ENCODE peak calls at places on chromosomes 6 and 20, in four cellular contexts. One of them, this sample, is unnamed.

GRCh38 chr20:856361-856775 is 22.9 kb downstream of the FAM110A start:
- DNase-seq in fibroblast of lung: peak; percentile 85
- DNase-seq in iPS DF 6.9: no peak
- DNase-seq in stomach: no peak
- DNase-seq in this sample: peak; percentile 79

GRCh38 chr6:116218172-116218633 is 35.7 kb downstream of the TSPYL4 start:
- DNase-seq in fibroblast of lung: no peak
- DNase-seq in iPS DF 6.9: no peak
- DNase-seq in stomach: no peak
- DNase-seq in this sample: no peak

GRCh38 chr6:10420546-10421507 is 6.0 kb upstream of the TFAP2A start:
- DNase-seq in fibroblast of lung: no peak
- DNase-seq in iPS DF 6.9: no peak
- DNase-seq in stomach: no peak
- DNase-seq in this sample: no peak

GRCh38 chr20:44494266-44494665 is 18.6 kb downstream of the TTPAL start:
- DNase-seq in fibroblast of lung: peak; percentile 75
- DNase-seq in iPS DF 6.9: no peak
- DNase-seq in stomach: no peak
- DNase-seq in this sample: no peak

GRCh38 chr6:28258877-28259777 is at the start of gene NKAPL:
- DNase-seq in fibroblast of lung: peak; percentile 67
- DNase-seq in iPS DF 6.9: no peak
- DNase-seq in stomach: peak; percentile 65
- DNase-seq in this sample: peak; percentile 91

GRCh38 chr20:62655291-62656204 is 13.2 kb downstream of the SLCO4A1 start:
- DNase-seq in fibroblast of lung: no peak
- DNase-seq in iPS DF 6.9: no peak
- DNase-seq in stomach: no peak
- DNase-seq in this sample: no peak

GRCh38 chr20:6769953-6770831 is 2.7 kb downstream of the BMP2 start:
- DNase-seq in fibroblast of lung: peak; percentile 49
- DNase-seq in iPS DF 6.9: no peak
- DNase-seq in stomach: peak; percentile 54
- DNase-seq in this sample: peak; percentile 63

GRCh38 chr6:69861986-69862385 is 4.4 kb upstream of the COL19A1 start:
- DNase-seq in fibroblast of lung: peak; percentile 5
- DNase-seq in iPS DF 6.9: no peak
- DNase-seq in stomach: no peak
- DNase-seq in this sample: no peak

GRCh38 chr6:142935553-142936517 is 9.1 kb downstream of the HIVEP2 start:
- DNase-seq in fibroblast of lung: no peak
- DNase-seq in iPS DF 6.9: no peak
- DNase-seq in stomach: no peak
- DNase-seq in this sample: peak; percentile 56

GRCh38 chr6:80182291-80182690 is 75.8 kb downstream of the BCKDHB start:
- DNase-seq in fibroblast of lung: peak; percentile 71
- DNase-seq in iPS DF 6.9: no peak
- DNase-seq in stomach: no peak
- DNase-seq in this sample: no peak

GRCh38 chr6:21708181-21708580 is 114.6 kb downstream of the SOX4 start:
- DNase-seq in fibroblast of lung: no peak
- DNase-seq in iPS DF 6.9: no peak
- DNase-seq in stomach: no peak
- DNase-seq in this sample: no peak

GRCh38 chr20:46715292-46715756 is 5.9 kb downstream of the SLC2A10 start:
- DNase-seq in fibroblast of lung: peak; percentile 65
- DNase-seq in iPS DF 6.9: no peak
- DNase-seq in stomach: peak; percentile 41
- DNase-seq in this sample: no peak

GRCh38 chr6:31579119-31579505 is 3.1 kb downstream of the LTB start:
- DNase-seq in fibroblast of lung: no peak
- DNase-seq in iPS DF 6.9: no peak
- DNase-seq in stomach: no peak
- DNase-seq in this sample: no peak

GRCh38 chr6:70208235-70208790 is 94.6 kb downstream of the COL9A1 start:
- DNase-seq in fibroblast of lung: no peak
- DNase-seq in iPS DF 6.9: no peak
- DNase-seq in stomach: no peak
- DNase-seq in this sample: no peak

GRCh38 chr20:11429889-11430580 is 487.7 kb upstream of the BTBD3 start:
- DNase-seq in fibroblast of lung: no peak
- DNase-seq in iPS DF 6.9: no peak
- DNase-seq in stomach: no peak
- DNase-seq in this sample: no peak

GRCh38 chr6:15062311-15063252 is 183.3 kb upstream of the JARID2 start:
- DNase-seq in fibroblast of lung: peak; percentile 99
- DNase-seq in iPS DF 6.9: no peak
- DNase-seq in stomach: no peak
- DNase-seq in this sample: no peak

GRCh38 chr6:170149681-170150589 is 140.9 kb downstream of the DLL1 start:
- DNase-seq in fibroblast of lung: no peak
- DNase-seq in iPS DF 6.9: no peak
- DNase-seq in stomach: no peak
- DNase-seq in this sample: peak; percentile 33

GRCh38 chr20:48928832-48929725 is 7.6 kb downstream of the ARFGEF2 start:
- DNase-seq in fibroblast of lung: peak; percentile 78
- DNase-seq in iPS DF 6.9: no peak
- DNase-seq in stomach: no peak
- DNase-seq in this sample: no peak
- H3K27ac ChIP-seq in fibroblast of lung: no peak overlapping the region
- H3K27ac ChIP-seq in iPS DF 6.9: no peak overlapping the region
- H3K27ac ChIP-seq in stomach: peak overlapping the region; percentile 75
- H3K27ac ChIP-seq in this sample: peak overlapping the region; percentile 88

DNA sequence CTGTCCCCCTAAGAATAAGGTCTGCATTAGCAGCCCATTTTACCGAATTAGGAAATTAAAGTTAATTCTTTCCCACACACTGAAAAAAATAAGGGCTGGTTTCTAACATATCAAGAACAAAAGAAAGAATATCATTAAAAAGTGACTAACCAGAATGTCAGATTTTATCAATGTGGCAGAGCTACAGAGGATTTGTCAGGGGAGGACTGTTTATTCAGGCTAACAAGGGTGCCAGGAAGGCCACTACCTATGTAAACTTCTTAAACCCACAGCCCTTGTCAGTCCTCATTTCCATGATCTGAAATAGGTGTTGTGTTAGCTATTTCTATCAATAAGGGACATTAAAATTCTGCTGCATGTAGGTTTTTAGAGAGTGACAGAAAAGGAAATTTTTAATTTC is 76.4 kb downstream of the BACH2 start:
- DNase-seq in fibroblast of lung: peak; percentile 68
- DNase-seq in iPS DF 6.9: no peak
- DNase-seq in stomach: no peak
- DNase-seq in this sample: no peak
- H3K4me1 ChIP-seq in fibroblast of lung: peaks cover 12% of the 10 kb centered on the region
- H3K4me1 ChIP-seq in iPS DF 6.9: peaks cover 9% of the 10 kb centered on the region
- H3K4me1 ChIP-seq in stomach: peaks cover 44% of the 10 kb centered on the region
- H3K4me1 ChIP-seq in this sample: no peaks in the 10 kb centered on the region

DNA sequence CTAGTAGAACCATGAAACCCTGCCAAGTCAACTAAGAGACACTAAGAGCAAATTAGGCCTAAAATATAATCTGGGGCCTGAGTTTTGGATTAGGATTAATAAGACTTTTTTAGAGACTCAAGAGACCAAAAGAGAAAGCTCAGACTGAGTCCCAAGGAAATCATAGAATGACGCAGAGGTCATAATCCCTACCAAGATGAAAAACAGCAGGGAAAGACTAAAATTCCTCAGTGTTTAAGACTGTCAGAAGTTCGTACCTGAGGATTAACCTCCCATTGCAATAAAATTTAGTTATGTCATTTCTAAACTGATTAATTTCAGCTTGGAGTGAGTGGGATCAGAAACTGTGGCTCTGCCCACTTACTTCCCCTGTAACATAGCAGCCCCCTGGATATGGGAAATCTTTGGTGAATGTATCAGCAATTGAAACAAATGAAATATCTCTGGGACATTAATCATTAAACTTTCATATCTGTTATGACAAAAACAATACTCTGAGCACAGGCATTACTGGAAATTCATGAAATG is 200.3 kb downstream of the EDN1 start:
- DNase-seq in fibroblast of lung: peak; percentile 34
- DNase-seq in iPS DF 6.9: no peak
- DNase-seq in stomach: no peak
- DNase-seq in this sample: no peak
- H3K4me3 ChIP-seq in fibroblast of lung: no peak overlapping the region
- H3K4me3 ChIP-seq in iPS DF 6.9: no peak overlapping the region
- H3K4me3 ChIP-seq in stomach: no peak overlapping the region
- H3K4me3 ChIP-seq in this sample: no peak overlapping the region

GRCh38 chr6:36824262-36824661 is 15.0 kb downstream of the CPNE5 start:
- DNase-seq in fibroblast of lung: no peak
- DNase-seq in iPS DF 6.9: no peak
- DNase-seq in stomach: no peak
- DNase-seq in this sample: no peak
- H3K27ac ChIP-seq in fibroblast of lung: no peak overlapping the region
- H3K27ac ChIP-seq in iPS DF 6.9: no peak overlapping the region
- H3K27ac ChIP-seq in stomach: peak overlapping the region; percentile 48
- H3K27ac ChIP-seq in this sample: no peak overlapping the region

GRCh38 chr6:68575765-68576439 is 59.2 kb upstream of the ADGRB3 start:
- DNase-seq in fibroblast of lung: peak; percentile 13
- DNase-seq in iPS DF 6.9: no peak
- DNase-seq in stomach: no peak
- DNase-seq in this sample: peak; percentile 36

GRCh38 chr6:68572525-68572924 is 62.6 kb upstream of the ADGRB3 start:
- DNase-seq in fibroblast of lung: peak; percentile 1
- DNase-seq in iPS DF 6.9: peak; percentile 74
- DNase-seq in stomach: no peak
- DNase-seq in this sample: no peak

GRCh38 chr6:68572975-68573374 is 62.1 kb upstream of the ADGRB3 start:
- DNase-seq in fibroblast of lung: no peak
- DNase-seq in iPS DF 6.9: no peak
- DNase-seq in stomach: no peak
- DNase-seq in this sample: no peak
- H3K4me1 ChIP-seq in fibroblast of lung: no peaks in the 10 kb centered on the region
- H3K4me1 ChIP-seq in iPS DF 6.9: no peaks in the 10 kb centered on the region
- H3K4me1 ChIP-seq in stomach: peaks cover 8% of the 10 kb centered on the region
- H3K4me1 ChIP-seq in this sample: no peaks in the 10 kb centered on the region

GRCh38 chr6:6892706-6893601 is 214.8 kb upstream of the RREB1 start:
- DNase-seq in fibroblast of lung: no peak
- DNase-seq in iPS DF 6.9: no peak
- DNase-seq in stomach: no peak
- DNase-seq in this sample: no peak

GRCh38 chr6:6891074-6891754 is 216.5 kb upstream of the RREB1 start:
- DNase-seq in fibroblast of lung: no peak
- DNase-seq in iPS DF 6.9: no peak
- DNase-seq in stomach: peak; percentile 80
- DNase-seq in this sample: no peak

GRCh38 chr6:6893701-6894100 is 214.1 kb upstream of the RREB1 start:
- DNase-seq in fibroblast of lung: peak; percentile 14
- DNase-seq in iPS DF 6.9: no peak
- DNase-seq in stomach: no peak
- DNase-seq in this sample: no peak

GRCh38 chr6:6890400-6890858 is 217.3 kb upstream of the RREB1 start:
- DNase-seq in fibroblast of lung: no peak
- DNase-seq in iPS DF 6.9: no peak
- DNase-seq in stomach: peak; percentile 58
- DNase-seq in this sample: no peak

GRCh38 chr6:6891949-6892461 is 215.8 kb upstream of the RREB1 start:
- DNase-seq in fibroblast of lung: no peak
- DNase-seq in iPS DF 6.9: no peak
- DNase-seq in stomach: no peak
- DNase-seq in this sample: no peak
- H3K4me3 ChIP-seq in fibroblast of lung: no peak overlapping the region
- H3K4me3 ChIP-seq in iPS DF 6.9: no peak overlapping the region
- H3K4me3 ChIP-seq in stomach: no peak overlapping the region
- H3K4me3 ChIP-seq in this sample: no peak overlapping the region

GRCh38 chr20:53403029-53403428 is 190.6 kb downstream of the ZNF217 start:
- DNase-seq in fibroblast of lung: no peak
- DNase-seq in iPS DF 6.9: no peak
- DNase-seq in stomach: no peak
- DNase-seq in this sample: no peak

GRCh38 chr20:53405070-53405603 is 188.5 kb downstream of the ZNF217 start:
- DNase-seq in fibroblast of lung: no peak
- DNase-seq in iPS DF 6.9: no peak
- DNase-seq in stomach: no peak
- DNase-seq in this sample: no peak

GRCh38 chr20:53409177-53409576 is 184.5 kb downstream of the ZNF217 start:
- DNase-seq in fibroblast of lung: peak; percentile 4
- DNase-seq in iPS DF 6.9: no peak
- DNase-seq in stomach: no peak
- DNase-seq in this sample: no peak

GRCh38 chr20:53408728-53409157 is 184.9 kb downstream of the ZNF217 start:
- DNase-seq in fibroblast of lung: no peak
- DNase-seq in iPS DF 6.9: no peak
- DNase-seq in stomach: no peak
- DNase-seq in this sample: no peak

GRCh38 chr20:53406580-53406979 is 187.1 kb downstream of the ZNF217 start:
- DNase-seq in fibroblast of lung: no peak
- DNase-seq in iPS DF 6.9: no peak
- DNase-seq in stomach: no peak
- DNase-seq in this sample: no peak
- H3K27ac ChIP-seq in fibroblast of lung: no peak overlapping the region
- H3K27ac ChIP-seq in iPS DF 6.9: no peak overlapping the region
- H3K27ac ChIP-seq in stomach: no peak overlapping the region
- H3K27ac ChIP-seq in this sample: no peak overlapping the region

GRCh38 chr20:59026904-59027745 is 5.0 kb downstream of the ATP5F1E start:
- DNase-seq in fibroblast of lung: no peak
- DNase-seq in iPS DF 6.9: no peak
- DNase-seq in stomach: no peak
- DNase-seq in this sample: no peak
- H3K4me1 ChIP-seq in fibroblast of lung: peaks cover 10% of the 10 kb centered on the region
- H3K4me1 ChIP-seq in iPS DF 6.9: no peaks in the 10 kb centered on the region
- H3K4me1 ChIP-seq in stomach: peaks cover 63% of the 10 kb centered on the region
- H3K4me1 ChIP-seq in this sample: peaks cover 5% of the 10 kb centered on the region

GRCh38 chr6:158631678-158632537 is 12.6 kb downstream of the DYNLT1 start:
- DNase-seq in fibroblast of lung: peak; percentile 91
- DNase-seq in iPS DF 6.9: no peak
- DNase-seq in stomach: peak; percentile 74
- DNase-seq in this sample: peak; percentile 80
- H3K4me3 ChIP-seq in fibroblast of lung: no peak overlapping the region
- H3K4me3 ChIP-seq in iPS DF 6.9: no peak overlapping the region
- H3K4me3 ChIP-seq in stomach: no peak overlapping the region
- H3K4me3 ChIP-seq in this sample: no peak overlapping the region

DNA sequence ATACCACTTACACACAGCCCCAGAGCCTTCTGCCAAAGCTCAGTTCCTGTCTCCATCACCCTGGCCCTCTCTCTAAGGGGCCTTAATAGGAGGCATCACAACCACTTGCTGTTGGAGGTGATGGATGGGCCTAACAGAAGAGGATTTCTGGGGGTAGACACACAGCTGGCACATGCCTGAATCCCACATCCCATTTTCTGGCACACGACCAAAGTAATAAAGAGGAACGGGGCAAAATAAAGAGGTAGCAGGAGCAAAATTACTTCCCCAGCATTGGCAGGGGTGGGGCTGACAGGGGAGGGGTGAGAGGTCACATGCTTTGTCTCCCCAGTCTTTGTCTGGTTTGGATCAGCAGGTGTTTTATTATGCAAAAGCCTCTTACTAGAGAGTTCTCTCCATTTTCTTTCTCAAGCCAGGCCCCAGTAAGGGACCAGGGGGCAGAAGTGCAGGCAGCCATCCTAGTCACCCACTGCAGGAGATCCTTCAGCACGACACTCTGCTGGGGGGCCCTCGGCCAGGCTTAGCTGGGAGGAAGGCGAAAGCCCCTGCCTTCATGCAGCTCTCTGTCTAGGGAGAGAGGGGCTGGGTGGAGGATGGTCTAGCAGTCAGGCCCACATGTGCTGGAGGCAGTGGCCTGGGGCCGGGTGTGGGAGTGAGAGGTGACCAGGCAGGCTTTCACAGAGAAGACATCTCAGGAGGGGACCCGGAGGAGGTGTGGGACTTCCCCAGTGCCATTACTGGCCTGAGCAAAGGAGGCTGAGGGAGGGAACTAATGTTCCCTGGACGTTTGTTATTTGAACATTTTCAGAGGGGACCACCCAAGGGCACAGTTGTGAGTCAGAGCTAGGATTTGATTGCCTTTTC is 33.7 kb upstream of the VSTM2L start:
- DNase-seq in fibroblast of lung: no peak
- DNase-seq in iPS DF 6.9: no peak
- DNase-seq in stomach: no peak
- DNase-seq in this sample: peak; percentile 23
- H3K27ac ChIP-seq in fibroblast of lung: no peak overlapping the region
- H3K27ac ChIP-seq in iPS DF 6.9: no peak overlapping the region
- H3K27ac ChIP-seq in stomach: no peak overlapping the region
- H3K27ac ChIP-seq in this sample: no peak overlapping the region

This sample was measured in aorta.